ENCODE peak calls at places on chromosomes 3 and 15, in five cellular contexts. X, E, H, O and V are unnamed samples.

GRCh38 chr3:120462409-120462959 is 11.7 kb upstream of the FSTL1 start:
- DNase-seq in X (no peak), H (no peak), E (no peak), O (no peak), V (no peak)

GRCh38 chr3:12629560-12629959 is 34.4 kb downstream of the RAF1 start:
- DNase-seq in O (no peak), X (no peak), E (no peak), H (no peak), V (no peak)

GRCh38 chr3:36700537-36701248 is 63.7 kb downstream of the DCLK3 start:
- DNase-seq in E (peak; percentile 77), H (no peak), X (peak; percentile 44), O (peak; percentile 31), V (peak; percentile 47)

GRCh38 chr15:73550190-73550589 is 83.0 kb downstream of the NPTN start:
- DNase-seq in E (no peak), X (no peak), O (no peak), H (no peak), V (no peak)

GRCh38 chr3:78516437-78516836 is 1251.4 kb downstream of the ROBO1 start:
- DNase-seq in X (no peak), O (no peak), E (no peak), H (no peak), V (no peak)

GRCh38 chr15:67967871-67968423 is 86.2 kb upstream of the PIAS1 start:
- DNase-seq in E (peak; percentile 74), X (no peak), O (no peak), H (no peak), V (no peak)

GRCh38 chr3:37183375-37183831 is 9.0 kb upstream of the LRRFIP2 start:
- DNase-seq in X (no peak), O (no peak), E (no peak), H (no peak), V (peak; percentile 57)

GRCh38 chr3:36663666-36664291 is 100.6 kb downstream of the DCLK3 start:
- DNase-seq in E (no peak), X (no peak), H (no peak), O (no peak), V (no peak)

GRCh38 chr15:48522911-48523310 is 122.6 kb downstream of the FBN1 start:
- DNase-seq in E (no peak), X (no peak), O (no peak), H (no peak), V (no peak)

GRCh38 chr15:95127356-95127755 is 896.0 kb downstream of the MCTP2 start:
- DNase-seq in H (no peak), X (no peak), O (no peak), E (no peak), V (no peak)

GRCh38 chr15:34644851-34645250 is 61.4 kb upstream of the GOLGA8B start:
- DNase-seq in E (no peak), X (no peak), H (no peak), O (no peak), V (no peak)

GRCh38 chr3:88113311-88114162 is 36.2 kb upstream of the C3orf38 start:
- DNase-seq in O (peak; percentile 5), E (peak; percentile 79), X (peak; percentile 60), H (peak; percentile 35), V (peak; percentile 72)

GRCh38 chr3:69821133-69821532 is 81.9 kb downstream of the MITF start:
- DNase-seq in X (no peak), E (no peak), O (no peak), H (no peak), V (no peak)

GRCh38 chr15:76058714-76059319 is 968 bp upstream of the TMEM266 start:
- DNase-seq in E (peak; percentile 35), H (peak; percentile 19), O (no peak), X (peak; percentile 15), V (peak; percentile 50)

GRCh38 chr3:172751188-172751571 is 654 bp downstream of the ECT2 start:
- DNase-seq in O (no peak), X (no peak), E (peak; percentile 52), H (no peak), V (peak; percentile 31)

GRCh38 chr3:85298032-85298431 is 339.2 kb downstream of the CADM2 start:
- DNase-seq in X (no peak), H (no peak), O (no peak), E (no peak), V (no peak)

GRCh38 chr3:145013931-145014330 is 1042.3 kb downstream of the DIPK2A start:
- DNase-seq in O (no peak), X (no peak), E (no peak), H (no peak), V (no peak)

GRCh38 chr3:100635273-100635701 is 25.9 kb downstream of the ADGRG7 start:
- DNase-seq in X (peak; percentile 43), O (no peak), E (peak; percentile 27), H (no peak), V (no peak)

GRCh38 chr15:55250392-55250791 is 39.2 kb downstream of the RAB27A start:
- DNase-seq in O (no peak), X (peak; percentile 78), E (no peak), H (no peak), V (peak; percentile 53)

GRCh38 chr3:98741121-98741716 is 21.9 kb upstream of the ST3GAL6 start:
- DNase-seq in O (no peak), H (no peak), X (peak; percentile 27), E (no peak), V (peak; percentile 10)

GRCh38 chr3:10281951-10282350 is 10.8 kb downstream of the GHRL start:
- DNase-seq in X (no peak), E (no peak), H (no peak), O (no peak), V (no peak)

GRCh38 chr3:196519738-196520122 is 4.6 kb upstream of the SMCO1 start:
- DNase-seq in E (no peak), H (no peak), X (no peak), O (no peak), V (no peak)

GRCh38 chr3:4418156-4418555 is 48.9 kb downstream of the SUMF1 start:
- DNase-seq in E (no peak), H (no peak), O (no peak), X (no peak), V (no peak)

GRCh38 chr15:74365619-74366445 is 1.6 kb downstream of the CYP11A1 start:
- DNase-seq in X (peak; percentile 25), O (no peak), H (no peak), E (no peak), V (no peak)

GRCh38 chr3:170355738-170356595 is 1.5 kb upstream of the SKIL start:
- DNase-seq in E (peak; percentile 72), X (no peak), H (peak; percentile 66), O (no peak), V (peak; percentile 66)

GRCh38 chr3:122902326-122902725 is 107.5 kb downstream of the SLC49A4 start:
- DNase-seq in X (no peak), H (no peak), O (no peak), E (no peak), V (no peak)
- TF ChIP-seq HDAC2 in X (no peak), H (no peak), O (no peak), E (no peak), V (no peak)

DNA sequence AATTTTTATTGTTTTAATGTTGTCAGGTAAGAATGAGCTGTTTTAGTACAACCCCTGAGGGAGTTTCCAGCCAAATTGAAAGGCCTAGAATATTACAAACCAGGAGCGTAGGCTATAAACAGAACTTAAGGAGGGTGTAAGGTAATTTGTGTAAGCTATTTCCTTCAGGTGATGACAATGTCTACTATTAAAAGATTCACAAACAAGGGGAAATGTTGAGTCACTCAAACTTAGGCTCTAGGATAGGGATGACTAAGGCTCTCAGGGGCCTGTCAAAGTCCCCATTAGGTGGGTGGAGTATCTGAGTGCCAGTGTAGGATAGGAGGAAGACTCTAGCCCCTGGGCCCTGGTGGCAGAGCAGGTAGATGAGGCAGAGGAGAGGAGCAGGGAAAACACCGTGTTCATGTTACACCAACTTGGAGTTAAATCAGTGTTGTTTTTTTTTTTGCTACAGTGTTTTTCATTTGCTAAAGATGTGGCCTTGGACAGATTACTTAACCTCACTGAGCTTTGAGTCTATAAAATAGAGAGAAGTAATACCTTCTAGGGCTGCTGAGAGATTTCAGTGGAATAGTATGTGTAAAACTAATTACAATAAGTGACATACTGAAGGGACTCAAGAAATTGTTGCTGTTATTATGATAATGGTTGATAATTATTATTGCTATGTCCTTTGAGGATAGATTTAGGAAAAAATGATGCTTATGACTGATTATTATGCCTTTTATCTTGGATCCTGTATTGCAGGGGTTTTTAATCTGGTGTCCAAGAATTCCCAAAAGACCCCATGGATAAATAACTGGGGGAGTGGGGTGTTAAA is 10.2 kb downstream of the TM4SF1 start:
- DNase-seq in E (no peak), H (no peak), O (no peak), X (peak; percentile 88), V (peak; percentile 95)
- TF ChIP-seq RFX5 in E (no peak), H (no peak), O (no peak), X (no peak), V (no peak)

DNA sequence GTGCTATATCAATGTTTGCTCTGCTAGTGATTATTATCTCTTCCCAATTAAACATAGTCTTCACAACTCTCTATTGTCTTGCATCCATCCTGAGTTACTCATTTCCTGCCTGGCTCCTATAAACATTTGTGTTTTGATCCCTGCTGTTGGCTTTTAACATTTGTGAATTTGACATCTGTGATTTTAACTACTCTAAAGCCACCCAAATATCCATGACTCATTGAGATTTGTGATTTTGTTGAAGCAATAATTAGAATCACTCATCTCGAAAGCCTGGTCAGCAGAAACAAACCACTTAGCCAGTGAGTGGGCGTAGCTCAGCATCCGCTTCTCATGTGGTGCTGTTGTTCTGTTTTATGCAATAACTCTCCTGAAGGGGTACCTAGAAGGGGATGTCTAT is 174.3 kb upstream of the ZBTB20 start:
- DNase-seq in E (no peak), O (no peak), H (no peak), X (no peak), V (no peak)
- TF ChIP-seq HDAC2 in E (no peak), O (no peak), H (no peak), X (no peak), V (no peak)

DNA sequence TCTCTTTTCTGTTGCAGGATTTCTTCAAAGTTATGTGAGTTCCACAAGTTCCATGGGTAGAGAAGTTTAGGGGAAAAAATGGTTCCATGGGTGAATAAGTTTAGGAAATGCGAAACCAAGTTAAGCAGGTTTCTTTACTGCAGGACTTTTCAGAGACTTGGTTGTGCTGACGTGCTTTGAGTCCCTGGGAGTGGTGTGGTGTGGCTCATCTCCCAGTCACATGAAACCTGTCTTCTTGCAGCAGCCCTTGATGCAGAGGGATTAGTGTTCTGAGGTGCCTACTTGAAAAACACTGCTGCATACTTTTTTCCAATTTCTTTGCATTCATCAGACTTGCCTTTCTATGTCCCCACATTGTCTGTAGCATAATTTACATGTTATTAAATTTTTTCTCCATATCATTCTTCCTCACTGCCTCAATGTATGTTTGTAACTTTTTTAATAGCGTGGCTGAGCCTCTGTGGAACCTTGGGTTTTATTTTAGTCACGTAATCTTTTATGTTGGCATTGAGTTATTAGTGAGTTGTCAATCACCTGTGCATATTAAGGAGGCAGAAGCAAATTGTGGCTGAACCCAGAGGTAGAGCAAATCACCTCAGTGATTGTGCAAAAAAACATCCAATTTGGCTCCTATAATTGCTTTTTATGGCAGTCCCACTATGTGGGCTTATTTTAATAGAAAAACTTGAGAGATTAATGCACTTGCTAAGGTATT is 115.6 kb downstream of the CACNA2D3 start:
- DNase-seq in H (no peak), E (no peak), X (no peak), O (no peak), V (no peak)
- TF ChIP-seq RFX5 in H (no peak), E (no peak), X (no peak), O (no peak), V (no peak)

GRCh38 chr3:56923546-56924224 is 121.9 kb upstream of the ARHGEF3 start:
- DNase-seq in O (no peak), H (no peak), E (peak; percentile 2), X (no peak), V (no peak)
- TF ChIP-seq HDAC2 in O (no peak), H (no peak), E (no peak), X (no peak), V (no peak)